ENCODE peak calls at places on chromosomes 7 and 10, in six cellular contexts. Q is WTC11, L is H1, F is GM12878, Z is K562, X is HepG2. R is an unnamed sample.

GRCh38 chr7:7201583-7202374 is 19.4 kb downstream of the C1GALT1 start:
- DNase-seq in L (peak), F (peak), Z (no peak), X (no peak), Q (peak), R (no peak)

GRCh38 chr7:64874114-64874513 is 29.0 kb upstream of the ZNF273 start:
- DNase-seq in Z (no peak), Q (no peak), L (no peak), X (no peak), F (no peak), R (no peak)

GRCh38 chr10:62528441-62528840 is 154.3 kb downstream of the ZNF365 start:
- DNase-seq in X (no peak), Q (no peak), F (peak), L (no peak), Z (no peak), R (no peak)

GRCh38 chr10:79333513-79333912 is 13.8 kb upstream of the PPIF start:
- DNase-seq in Q (no peak), F (no peak), X (no peak), Z (no peak), L (no peak), R (no peak)

GRCh38 chr7:24898691-24899090 is 81.3 kb downstream of the OSBPL3 start:
- DNase-seq in L (no peak), Q (no peak), X (no peak), F (no peak), Z (no peak), R (no peak)

GRCh38 chr10:86263209-86263608 is 103.4 kb downstream of the GRID1 start:
- DNase-seq in Q (no peak), Z (no peak), L (peak), X (no peak), F (no peak), R (no peak)

GRCh38 chr10:98364432-98365102 is 50.4 kb downstream of the PYROXD2 start:
- DNase-seq in F (no peak), Z (no peak), L (no peak), Q (no peak), X (no peak), R (no peak)

GRCh38 chr7:27143022-27143949 is at the start of gene HOXA5:
- DNase-seq in X (peak), L (peak), Z (no peak), Q (peak), F (no peak), R (no peak)

GRCh38 chr7:334618-335357 is 44.8 kb downstream of the FOXL3 start:
- DNase-seq in Q (no peak), L (no peak), X (no peak), Z (no peak), F (no peak), R (no peak)

GRCh38 chr7:7214398-7215347 is 32.3 kb downstream of the C1GALT1 start:
- DNase-seq in Q (no peak), Z (no peak), X (no peak), F (no peak), L (no peak), R (no peak)

GRCh38 chr10:118674226-118674919 is 78.9 kb upstream of the PRLHR start:
- DNase-seq in Z (no peak), F (no peak), Q (no peak), L (no peak), X (no peak), R (no peak)

GRCh38 chr10:116444527-116445142 is 17.0 kb downstream of the PNLIPRP3 start:
- DNase-seq in Z (peak), L (no peak), F (peak), Q (peak), X (peak), R (peak)

GRCh38 chr7:102912742-102913141 is at the start of gene LRRC17:
- DNase-seq in L (no peak), Q (no peak), Z (no peak), X (no peak), F (no peak), R (no peak)

GRCh38 chr7:102916881-102917280 is 4.1 kb downstream of the LRRC17 start:
- DNase-seq in Z (no peak), F (no peak), Q (no peak), L (no peak), X (no peak), R (no peak)

GRCh38 chr7:102916426-102916825 is 3.6 kb downstream of the LRRC17 start:
- DNase-seq in F (no peak), Q (no peak), X (no peak), Z (no peak), L (no peak), R (no peak)

GRCh38 chr7:102913846-102914245 is 1.0 kb downstream of the LRRC17 start:
- DNase-seq in F (no peak), Q (no peak), Z (no peak), L (no peak), X (no peak), R (no peak)

GRCh38 chr7:102914585-102914984 is 1.8 kb downstream of the LRRC17 start:
- DNase-seq in L (no peak), Z (no peak), F (no peak), Q (peak), X (no peak), R (no peak)
- TF ChIP-seq ATF3 in L (no peak), Z (no peak), F (no peak), Q (no peak), X (no peak), R (no peak)

GRCh38 chr7:29346574-29346973 is 152.0 kb downstream of the CHN2 start:
- DNase-seq in Z (no peak), L (no peak), F (no peak), Q (no peak), X (no peak), R (no peak)

GRCh38 chr7:29352041-29352440 is 157.5 kb downstream of the CHN2 start:
- DNase-seq in L (no peak), Z (no peak), Q (no peak), X (no peak), F (no peak), R (no peak)

GRCh38 chr7:29353810-29354209 is 159.2 kb downstream of the CHN2 start:
- DNase-seq in F (no peak), X (no peak), Z (no peak), L (no peak), Q (no peak), R (no peak)

GRCh38 chr7:29349362-29349761 is 154.8 kb downstream of the CHN2 start:
- DNase-seq in F (no peak), Q (no peak), X (no peak), L (no peak), Z (no peak), R (no peak)

GRCh38 chr7:29350351-29350750 is 155.8 kb downstream of the CHN2 start:
- DNase-seq in F (no peak), Q (no peak), Z (no peak), X (no peak), L (no peak), R (no peak)
- TF ChIP-seq MAX in F (no peak), Q (no peak), Z (no peak), X (no peak), L (no peak), R (no peak)

DNA sequence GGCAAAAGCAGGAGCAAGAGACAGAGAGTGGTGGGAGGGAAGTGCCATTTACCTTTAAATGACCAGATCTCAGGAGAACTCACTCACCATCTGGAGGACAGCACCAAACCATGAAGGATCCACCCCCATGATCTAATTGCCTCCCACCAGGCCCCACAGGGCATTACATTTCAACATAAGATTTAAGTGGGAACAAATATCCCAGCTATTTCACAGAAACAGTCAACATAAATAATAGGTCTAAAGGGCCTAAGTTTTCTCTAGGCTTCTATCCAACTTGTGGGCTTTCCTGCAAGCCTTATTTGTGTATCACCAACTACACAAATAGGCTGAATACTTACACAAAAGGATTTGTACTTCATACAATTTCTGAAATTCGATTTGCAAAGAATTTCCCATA is 196.8 kb upstream of the POT1 start:
- DNase-seq in Q (no peak), F (no peak), X (no peak), Z (no peak), L (no peak), R (no peak)
- TF ChIP-seq ATF3 in Q (no peak), F (no peak), X (no peak), Z (no peak), L (no peak), R (no peak)

GRCh38 chr7:158076656-158077055 is 511.0 kb downstream of the PTPRN2 start:
- DNase-seq in F (no peak), X (no peak), L (no peak), Q (no peak), Z (no peak), R (no peak)
- TF ChIP-seq MAX in F (no peak), X (no peak), L (no peak), Q (no peak), Z (no peak), R (no peak)

DNA sequence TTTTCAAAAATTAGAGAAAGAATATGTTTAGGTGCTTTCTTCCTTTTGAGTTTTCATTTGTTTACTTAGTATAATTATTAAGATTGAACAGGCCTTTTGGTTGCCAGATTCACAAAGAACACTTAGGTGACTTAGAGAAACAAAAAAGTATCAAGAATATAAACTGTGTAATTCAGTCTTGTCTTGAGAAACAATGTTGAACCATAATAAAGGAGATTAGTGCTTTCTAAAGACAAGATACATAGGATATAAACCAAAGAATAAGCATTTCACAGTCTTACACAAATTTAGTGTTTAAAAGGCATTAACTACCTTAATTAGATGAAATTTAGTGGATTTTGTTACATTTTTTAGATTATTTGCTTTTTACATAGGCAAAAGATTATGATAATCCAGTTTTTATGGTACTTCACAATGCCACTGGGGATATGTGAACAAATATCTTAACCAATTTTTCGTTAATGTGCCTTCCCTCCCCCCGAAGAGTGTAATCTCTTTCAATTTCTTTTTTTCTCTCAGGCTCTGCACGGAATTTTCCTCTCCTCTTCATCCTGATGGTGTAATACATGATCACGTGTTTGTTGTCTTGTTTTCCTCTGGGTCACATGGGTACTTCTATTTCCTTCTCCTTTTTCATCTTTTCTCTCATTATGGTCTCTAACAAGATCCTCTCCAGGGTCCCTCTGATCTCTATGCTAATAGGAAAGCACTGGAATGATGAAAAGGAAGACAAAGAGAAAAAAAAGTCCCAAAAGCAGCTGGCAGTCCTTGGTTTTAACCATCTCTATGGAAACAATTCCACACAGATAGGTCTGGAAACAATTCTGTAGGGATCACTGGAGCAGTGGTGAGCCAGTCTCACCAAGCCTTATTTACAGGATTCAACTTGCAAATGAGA is 3.7 kb upstream of the HNRNPH3 start:
- DNase-seq in L (no peak), X (peak), F (no peak), Z (no peak), Q (no peak), R (peak)
- TF ChIP-seq ATF3 in L (no peak), X (no peak), F (no peak), Z (no peak), Q (no peak), R (no peak)

GRCh38 chr7:43660141-43660540 is 69.2 kb downstream of the COA1 start:
- DNase-seq in L (no peak), Q (no peak), X (no peak), Z (no peak), F (no peak), R (no peak)
- TF ChIP-seq MAX in L (no peak), Q (no peak), X (no peak), Z (no peak), F (no peak), R (no peak)

GRCh38 chr7:106283831-106284515 is 810 bp downstream of the NAMPT start:
- DNase-seq in Z (peak), Q (no peak), X (peak), F (no peak), L (no peak), R (no peak)
- TF ChIP-seq ATF3 in Z (peak), Q (no peak), X (no peak), F (no peak), L (no peak), R (no peak)

GRCh38 chr10:13099666-13100348 is at the start of gene OPTN:
- DNase-seq in L (peak), X (peak), Q (peak), Z (peak), F (peak), R (peak)
- TF ChIP-seq MAX in L (no peak), X (peak), Q (no peak), Z (no peak), F (no peak), R (no peak)

DNA sequence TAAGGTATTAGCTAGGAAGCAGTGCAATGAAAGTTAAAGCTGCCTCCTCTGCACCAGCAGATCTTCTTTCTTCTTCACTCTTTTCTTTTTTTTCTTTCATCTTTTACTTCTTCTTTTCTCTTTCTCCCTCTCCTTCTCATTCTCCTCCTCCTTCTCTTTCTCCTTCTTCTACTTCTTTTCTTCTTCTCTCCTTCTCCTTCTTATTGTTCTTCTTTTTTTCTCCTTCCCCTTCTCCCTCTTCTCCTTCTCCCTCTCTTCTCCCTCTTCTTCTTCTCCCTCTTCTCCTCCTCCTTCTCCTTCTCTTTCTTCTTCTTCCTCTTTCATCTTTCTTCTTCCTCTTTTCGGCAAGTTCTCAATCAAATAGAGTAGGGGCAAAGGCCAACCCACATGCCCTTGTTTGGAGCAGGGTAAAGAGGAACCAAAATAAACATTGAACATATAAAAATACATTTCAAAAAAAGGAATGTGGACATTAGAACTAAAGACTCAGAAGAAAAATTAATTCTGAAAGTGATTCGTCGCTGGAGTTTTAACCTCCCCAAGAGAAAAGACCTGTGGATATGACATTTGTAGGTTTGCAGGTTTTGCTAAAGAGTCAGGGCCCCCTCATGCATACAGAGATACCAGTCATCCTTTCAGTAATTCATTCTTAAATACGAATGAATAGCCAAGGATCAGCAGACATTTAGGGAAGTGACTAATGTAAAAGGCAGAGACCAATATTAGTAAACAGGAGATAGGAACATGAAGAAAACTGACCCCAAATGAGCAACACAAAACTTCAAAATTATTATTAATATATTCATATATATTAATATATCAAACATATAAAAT is 93.0 kb upstream of the RSU1 start:
- DNase-seq in X (no peak), F (no peak), Z (no peak), Q (no peak), L (no peak), R (no peak)
- TF ChIP-seq ATF3 in X (no peak), F (no peak), Z (no peak), Q (no peak), L (no peak), R (no peak)

DNA sequence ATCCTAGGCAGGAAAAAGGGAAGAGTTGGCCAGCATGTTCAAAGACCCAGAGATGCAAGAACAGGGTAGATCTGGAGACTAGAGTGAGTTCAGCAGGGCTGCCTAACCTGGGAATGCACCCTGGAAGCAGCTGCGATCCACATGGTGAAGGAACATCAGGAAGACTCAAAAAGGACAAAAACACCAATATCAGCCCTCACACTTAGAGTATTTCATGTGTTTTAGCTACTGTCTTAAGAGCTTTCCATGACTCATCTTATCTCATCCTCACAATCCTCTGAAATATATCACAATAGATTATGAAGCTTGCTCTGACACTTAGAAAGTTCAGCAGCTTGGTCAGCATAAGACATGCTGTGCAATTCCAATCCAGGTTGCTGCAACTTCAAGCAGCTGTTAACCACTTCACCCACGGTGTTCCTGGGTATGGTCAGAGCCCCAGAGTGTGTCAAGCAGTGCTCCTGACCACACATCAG is 380.9 kb downstream of the PARD3 start:
- DNase-seq in Z (peak), F (no peak), L (no peak), X (no peak), Q (no peak), R (no peak)
- TF ChIP-seq MAX in Z (no peak), F (no peak), L (no peak), X (no peak), Q (no peak), R (no peak)

R was measured in HCT116.